ENCODE peak calls at places on chromosomes 12 and 14, in six cellular contexts. Z is mucosa of descending colon, U is right atrium auricular region, T is breast epithelium, C is IMR-90, N is upper lobe of right lung. R is an unnamed sample.

GRCh38 chr12:15698377-15698867 is 90.8 kb downstream of the EPS8 start:
- DNase-seq in N (no peak), C (no peak), Z (peak; percentile 63), U (no peak), T (no peak), R (no peak)

GRCh38 chr12:127340381-127340780 is 926.6 kb upstream of the TMEM132C start:
- DNase-seq in Z (no peak), T (no peak), U (no peak), C (no peak), N (no peak), R (no peak)

GRCh38 chr14:76904100-76904739 is 78.0 kb downstream of the LRRC74A start:
- DNase-seq in C (peak; percentile 98), T (no peak), U (peak; percentile 83), Z (peak; percentile 38), N (no peak), R (no peak)

GRCh38 chr12:124875803-124876132 is 12.1 kb upstream of the SCARB1 start:
- DNase-seq in Z (no peak), U (no peak), T (no peak), N (no peak), C (no peak), R (no peak)

GRCh38 chr12:754871-755562 is 2.6 kb downstream of the WNK1 start:
- DNase-seq in T (no peak), N (no peak), C (peak; percentile 81), Z (peak; percentile 20), U (no peak), R (no peak)

GRCh38 chr14:94966344-94966743 is 191.0 kb downstream of the DICER1 start:
- DNase-seq in N (no peak), T (no peak), Z (no peak), C (no peak), U (no peak), R (no peak)

GRCh38 chr12:124531281-124531745 is 36.1 kb downstream of the NCOR2 start:
- DNase-seq in T (no peak), Z (no peak), U (no peak), C (no peak), N (no peak), R (no peak)

GRCh38 chr14:78164226-78164853 is 5.8 kb upstream of the NRXN3 start:
- DNase-seq in Z (peak; percentile 53), C (no peak), U (no peak), N (no peak), T (no peak), R (no peak)

GRCh38 chr12:98439471-98440164 is 75.8 kb upstream of the TMPO start:
- DNase-seq in U (no peak), T (no peak), Z (no peak), N (no peak), C (no peak), R (no peak)

GRCh38 chr12:117907108-117907689 is 61.6 kb downstream of the KSR2 start:
- DNase-seq in T (no peak), Z (no peak), U (no peak), C (no peak), N (no peak), R (no peak)

GRCh38 chr12:46499901-46500300 is 127.3 kb upstream of the SLC38A2 start:
- DNase-seq in C (no peak), U (no peak), N (no peak), Z (no peak), T (no peak), R (no peak)

GRCh38 chr12:121748571-121749265 is 36.2 kb downstream of the TMEM120B start:
- DNase-seq in T (no peak), Z (no peak), C (peak; percentile 96), N (no peak), U (no peak), R (no peak)

GRCh38 chr12:54306925-54307731 is 6.3 kb upstream of the NFE2 start:
- DNase-seq in N (peak; percentile 97), C (no peak), U (peak; percentile 79), T (peak; percentile 77), Z (peak; percentile 98), R (peak; percentile 97)

GRCh38 chr14:39232554-39233415 is 930 bp upstream of the MIA2 start:
- DNase-seq in U (no peak), N (peak; percentile 67), T (no peak), C (peak; percentile 78), Z (no peak), R (peak; percentile 39)

GRCh38 chr14:68444449-68445168 is 348.3 kb downstream of the ZFP36L1 start:
- DNase-seq in T (peak; percentile 57), N (no peak), U (no peak), C (peak; percentile 46), Z (no peak), R (no peak)

GRCh38 chr12:108565976-108566375 is 3.6 kb downstream of the ISCU start:
- DNase-seq in C (peak; percentile 73), U (peak; percentile 76), T (peak; percentile 74), Z (peak; percentile 65), N (peak; percentile 89), R (peak; percentile 89)

GRCh38 chr12:54981796-54982195 is 2.8 kb downstream of the TESPA1 start:
- DNase-seq in T (no peak), C (no peak), Z (no peak), U (no peak), N (no peak), R (no peak)

GRCh38 chr14:75279153-75279738 is 618 bp downstream of the FOS start:
- DNase-seq in N (peak; percentile 82), Z (peak; percentile 79), C (peak; percentile 83), T (no peak), U (peak; percentile 83), R (peak; percentile 78)

GRCh38 chr14:52351191-52351560 is 37.1 kb downstream of the PTGER2 start:
- DNase-seq in Z (no peak), N (no peak), T (no peak), U (no peak), C (peak; percentile 57), R (no peak)

GRCh38 chr12:1797991-1798733 is 22.2 kb upstream of the LRTM2 start:
- DNase-seq in N (peak; percentile 69), Z (no peak), C (no peak), U (peak; percentile 57), T (no peak), R (peak; percentile 78)

GRCh38 chr14:48805315-48805714 is 780.9 kb downstream of the RPS29 start:
- DNase-seq in Z (no peak), N (no peak), T (no peak), U (no peak), C (no peak), R (no peak)

GRCh38 chr12:78198896-78199295 is 368.2 kb downstream of the NAV3 start:
- DNase-seq in U (no peak), C (no peak), N (no peak), T (no peak), Z (no peak), R (no peak)

GRCh38 chr14:33184587-33184986 is 245.9 kb downstream of the NPAS3 start:
- DNase-seq in U (no peak), N (no peak), C (no peak), T (no peak), Z (peak; percentile 33), R (no peak)

GRCh38 chr12:72089678-72090077 is 151.0 kb downstream of the TPH2 start:
- DNase-seq in Z (no peak), N (no peak), C (no peak), U (no peak), T (no peak), R (no peak)

GRCh38 chr12:31440134-31440533 is 114.2 kb upstream of the SINHCAF start:
- DNase-seq in C (no peak), T (no peak), N (no peak), Z (no peak), U (no peak), R (no peak)

GRCh38 chr12:119115296-119115905 is 63.3 kb upstream of the HSPB8 start:
- DNase-seq in T (no peak), Z (peak; percentile 44), N (no peak), U (no peak), C (peak; percentile 31), R (no peak)

DNA sequence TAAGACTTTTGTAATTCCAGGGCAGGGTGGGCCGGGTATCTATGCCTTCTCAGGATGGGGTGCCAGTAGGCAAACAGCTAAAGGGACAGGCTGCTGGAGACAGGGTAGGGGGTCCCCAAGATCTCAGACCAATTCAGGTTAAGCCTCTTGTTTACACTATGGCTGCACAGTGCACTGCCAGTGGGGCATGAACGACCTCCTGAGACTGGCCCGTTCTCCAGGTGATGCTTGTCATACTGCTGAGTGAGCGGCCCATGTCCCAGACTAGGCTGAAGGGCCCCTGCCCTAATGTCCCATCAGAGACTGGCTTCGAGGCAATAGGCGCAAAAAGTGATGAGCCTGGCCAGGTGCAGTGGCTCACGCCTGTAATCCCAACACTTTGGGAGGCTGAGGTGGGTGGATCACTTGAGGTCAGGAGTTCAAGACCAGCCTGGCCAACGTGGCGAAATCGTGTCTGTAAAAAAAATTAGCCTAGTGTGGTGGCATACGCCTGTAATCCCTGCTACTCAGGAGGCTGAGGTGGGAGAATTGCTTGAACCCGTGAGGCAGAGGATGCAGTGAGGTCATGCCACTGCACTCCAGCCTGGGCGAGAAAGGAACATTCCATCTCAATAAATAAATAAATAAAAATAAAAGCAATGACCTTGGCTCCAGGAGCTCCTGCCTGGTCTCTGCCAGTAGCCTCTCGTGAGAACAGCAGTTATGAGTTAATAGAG is 12.6 kb downstream of the SLC25A29 start:
- DNase-seq in Z (no peak), U (no peak), T (no peak), N (peak; percentile 38), C (no peak), R (peak; percentile 24)
- H3K4me1 ChIP-seq in Z (no peaks in the 10 kb centered on the region), U (peaks cover 57% of the 10 kb centered on the region), T (peaks cover 9% of the 10 kb centered on the region), N (peaks cover 19% of the 10 kb centered on the region), C (peaks cover 12% of the 10 kb centered on the region), R (peaks cover 15% of the 10 kb centered on the region)

DNA sequence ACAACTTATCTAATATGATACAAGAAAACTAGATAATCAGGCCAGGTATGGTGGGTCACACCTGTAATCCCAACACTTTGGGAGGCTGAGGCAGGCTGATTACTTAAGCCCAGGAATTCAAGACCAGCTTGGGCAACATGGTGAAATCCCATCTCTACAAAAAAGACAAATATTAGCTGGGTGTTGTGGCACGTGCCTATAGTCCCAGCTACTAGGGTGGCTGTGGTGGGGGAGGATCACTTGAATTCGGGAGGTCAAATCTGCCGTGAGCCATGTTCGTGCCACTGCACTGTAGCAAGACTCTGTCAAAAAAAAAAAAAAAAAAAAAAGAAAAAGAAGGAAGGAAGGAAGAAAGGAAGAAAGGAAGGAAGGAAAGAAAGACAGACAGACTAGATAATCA is 27.0 kb downstream of the ZCRB1 start:
- DNase-seq in T (no peak), U (no peak), Z (no peak), N (no peak), C (no peak), R (no peak)
- H3K9me3 ChIP-seq in T (no peaks in the 10 kb centered on the region), U (no peaks in the 10 kb centered on the region), Z (no peaks in the 10 kb centered on the region), N (no peaks in the 10 kb centered on the region), C (peaks cover 2% of the 10 kb centered on the region), R (no peaks in the 10 kb centered on the region)

DNA sequence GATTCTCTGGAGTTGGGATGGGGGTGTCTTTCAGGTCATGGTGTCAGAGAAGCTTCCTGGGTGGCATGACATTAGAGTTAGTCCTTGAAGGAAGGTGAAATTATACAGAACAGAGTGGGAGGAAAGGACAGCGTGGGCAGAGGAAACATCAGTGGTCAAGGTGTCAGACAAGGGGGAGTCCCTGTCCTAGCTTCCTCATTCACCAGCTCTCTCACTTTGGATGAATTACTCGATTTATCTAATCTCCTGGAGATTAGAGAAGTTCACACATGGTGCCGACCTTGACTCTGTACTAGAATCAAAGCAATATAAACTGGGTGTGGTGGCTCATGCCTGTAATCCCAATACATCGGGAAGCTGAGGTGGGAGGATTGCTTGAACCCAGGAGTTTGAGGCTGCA is 492.9 kb downstream of the VRK1 start:
- DNase-seq in T (no peak), U (no peak), Z (no peak), C (no peak), N (no peak), R (no peak)
- TF ChIP-seq CTCF in T (no peak), U (no peak), Z (no peak), C (no peak), N (no peak), R (no peak)

GRCh38 chr14:93040443-93040842 is 75.3 kb downstream of the ITPK1 start:
- DNase-seq in T (no peak), N (no peak), U (no peak), Z (peak; percentile 60), C (no peak), R (peak; percentile 36)
- H3K4me1 ChIP-seq in T (peaks cover 13% of the 10 kb centered on the region), N (peaks cover 87% of the 10 kb centered on the region), U (peaks cover 94% of the 10 kb centered on the region), Z (peaks cover 67% of the 10 kb centered on the region), C (peaks cover 14% of the 10 kb centered on the region), R (peaks cover 33% of the 10 kb centered on the region)

R was measured in left lung.